ENCODE peak calls at places on chromosomes 12 and 14, in six cellular contexts. C, K, T, U, J and Q are unnamed samples.

GRCh38 chr12:57242691-57243454 is 8.1 kb downstream of the STAC3 start:
- DNase-seq in C (peak), K (peak), T (peak), U (no peak), J (peak), Q (peak)

GRCh38 chr12:97308576-97309198 is 153.9 kb upstream of the RMST start:
- DNase-seq in C (peak), K (peak), T (peak), U (peak), J (peak), Q (peak)

GRCh38 chr14:90518941-90519256 is 122.1 kb downstream of the CALM1 start:
- DNase-seq in C (peak), K (peak), T (peak), U (no peak), J (peak), Q (peak)

GRCh38 chr14:32623300-32624093 is 294.4 kb downstream of the AKAP6 start:
- DNase-seq in C (no peak), K (no peak), T (no peak), U (no peak), J (no peak), Q (no peak)

GRCh38 chr14:54610051-54610977 is 43.4 kb downstream of the SAMD4A start:
- DNase-seq in C (no peak), K (no peak), T (no peak), U (no peak), J (no peak), Q (no peak)

GRCh38 chr12:42097971-42098370 is 46.7 kb downstream of the GXYLT1 start:
- DNase-seq in C (no peak), K (no peak), T (peak), U (peak), J (peak), Q (peak)

GRCh38 chr14:24408764-24409163 is 10.0 kb downstream of the NYNRIN start:
- DNase-seq in C (no peak), K (no peak), T (no peak), U (no peak), J (no peak), Q (no peak)

GRCh38 chr14:34498684-34499412 is 36.8 kb upstream of the SPTSSA start:
- DNase-seq in C (peak), K (peak), T (no peak), U (no peak), J (peak), Q (peak)

GRCh38 chr14:68663385-68664076 is 129.3 kb downstream of the ZFP36L1 start:
- DNase-seq in C (no peak), K (no peak), T (no peak), U (peak), J (no peak), Q (no peak)

GRCh38 chr14:86798330-86798729 is 1194.7 kb downstream of the GALC start:
- DNase-seq in C (no peak), K (no peak), T (no peak), U (no peak), J (no peak), Q (no peak)

GRCh38 chr12:15801770-15802393 is 12.7 kb upstream of the EPS8 start:
- DNase-seq in C (no peak), K (peak), T (no peak), U (no peak), J (no peak), Q (no peak)

GRCh38 chr12:90954921-90955320 is at the start of gene CCER1:
- DNase-seq in C (no peak), K (no peak), T (no peak), U (no peak), J (no peak), Q (no peak)

GRCh38 chr12:59030415-59030814 is 110.1 kb upstream of the LRIG3 start:
- DNase-seq in C (no peak), K (no peak), T (no peak), U (no peak), J (no peak), Q (no peak)

GRCh38 chr14:73153272-73153671 is 17.0 kb downstream of the PSEN1 start:
- DNase-seq in C (no peak), K (no peak), T (no peak), U (no peak), J (no peak), Q (no peak)

GRCh38 chr12:12214635-12215131 is 52.2 kb downstream of the LRP6 start:
- DNase-seq in C (peak), K (peak), T (no peak), U (peak), J (peak), Q (peak)

GRCh38 chr12:68776976-68777610 is 30.9 kb upstream of the MDM2 start:
- DNase-seq in C (no peak), K (no peak), T (no peak), U (no peak), J (no peak), Q (no peak)

GRCh38 chr12:94134226-94134795 is 14.1 kb upstream of the PLXNC1 start:
- DNase-seq in C (peak), K (peak), T (peak), U (no peak), J (peak), Q (peak)

GRCh38 chr14:74574706-74575105 is 37.3 kb downstream of the LTBP2 start:
- DNase-seq in C (no peak), K (no peak), T (no peak), U (no peak), J (no peak), Q (peak)

GRCh38 chr14:70567791-70568190 is 32.7 kb downstream of the MED6 start:
- DNase-seq in C (peak), K (peak), T (peak), U (no peak), J (peak), Q (peak)

GRCh38 chr12:75781532-75782046 is 250.0 kb downstream of the PHLDA1 start:
- DNase-seq in C (no peak), K (peak), T (peak), U (no peak), J (peak), Q (no peak)

GRCh38 chr12:65878540-65878939 is 54.3 kb downstream of the HMGA2 start:
- DNase-seq in C (no peak), K (peak), T (no peak), U (no peak), J (peak), Q (no peak)

GRCh38 chr12:132222096-132222807 is 78.0 kb downstream of the NOC4L start:
- DNase-seq in C (peak), K (peak), T (no peak), U (peak), J (no peak), Q (peak)

GRCh38 chr12:105110851-105111250 is 3.3 kb downstream of the WASHC4 start:
- DNase-seq in C (no peak), K (no peak), T (no peak), U (no peak), J (peak), Q (no peak)
- TF ChIP-seq MAX in C (no peak), K (no peak), T (no peak), U (no peak), J (no peak), Q (no peak)

DNA sequence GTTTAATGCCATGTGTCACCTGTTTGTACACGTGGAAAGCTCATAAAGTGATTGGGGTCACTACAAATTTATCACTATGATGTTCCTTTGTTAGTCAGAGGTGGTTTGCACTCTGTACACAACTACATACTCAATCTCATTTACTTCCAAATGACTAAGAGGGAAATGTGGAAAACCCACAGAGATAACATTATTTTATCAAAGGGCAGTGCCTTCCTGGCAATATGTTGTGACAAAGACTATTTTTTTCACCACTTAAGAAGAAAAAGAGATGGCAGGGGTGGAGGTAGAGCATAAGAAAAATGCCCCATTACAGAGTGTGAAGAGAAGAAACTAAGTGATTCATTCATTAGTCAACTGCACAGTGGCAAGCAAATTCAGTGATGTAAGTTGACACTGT is 1064.1 kb upstream of the FLRT2 start:
- DNase-seq in C (no peak), K (no peak), T (no peak), U (no peak), J (peak), Q (no peak)
- TF ChIP-seq MYC in C (no peak), K (no peak), T (no peak), U (no peak), J (no peak), Q (no peak)

DNA sequence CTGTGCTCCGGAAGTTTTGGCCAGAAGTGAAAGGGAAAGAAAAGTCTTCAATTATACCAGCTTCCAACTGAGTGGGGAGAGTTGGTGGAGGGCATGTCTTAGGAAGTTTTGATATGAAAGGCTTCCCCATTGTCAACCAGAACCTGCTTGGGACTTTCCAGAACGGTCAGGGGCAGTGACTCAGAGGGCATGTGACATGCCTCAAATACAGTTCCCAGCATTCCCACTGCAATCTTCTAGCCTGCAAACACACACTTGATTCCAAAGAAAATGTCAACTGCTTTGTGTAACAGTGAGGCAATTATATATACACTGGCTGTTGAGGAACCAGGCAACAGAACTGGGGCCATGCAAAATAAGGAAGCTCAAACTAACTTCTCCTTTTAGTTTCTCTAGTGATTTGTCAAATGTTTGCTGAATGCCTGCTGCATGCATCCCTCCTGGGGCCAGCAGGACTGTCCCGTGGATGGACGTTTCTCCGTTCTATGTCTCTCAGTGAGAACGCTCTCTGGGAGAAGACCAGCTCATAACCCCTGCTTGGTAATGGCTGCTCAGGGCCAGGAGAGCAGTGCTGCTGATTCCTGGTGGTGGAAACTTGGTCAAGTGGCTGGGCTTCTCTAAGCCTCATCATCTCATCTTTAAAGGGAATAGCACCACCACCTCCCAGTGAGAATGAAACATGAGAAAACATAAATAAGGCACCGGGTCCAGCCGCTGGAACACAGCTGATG is 18.3 kb downstream of the SLC25A47 start:
- DNase-seq in C (no peak), K (peak), T (no peak), U (peak), J (peak), Q (peak)
- TF ChIP-seq MAX in C (no peak), K (peak), T (no peak), U (peak), J (peak), Q (peak)

DNA sequence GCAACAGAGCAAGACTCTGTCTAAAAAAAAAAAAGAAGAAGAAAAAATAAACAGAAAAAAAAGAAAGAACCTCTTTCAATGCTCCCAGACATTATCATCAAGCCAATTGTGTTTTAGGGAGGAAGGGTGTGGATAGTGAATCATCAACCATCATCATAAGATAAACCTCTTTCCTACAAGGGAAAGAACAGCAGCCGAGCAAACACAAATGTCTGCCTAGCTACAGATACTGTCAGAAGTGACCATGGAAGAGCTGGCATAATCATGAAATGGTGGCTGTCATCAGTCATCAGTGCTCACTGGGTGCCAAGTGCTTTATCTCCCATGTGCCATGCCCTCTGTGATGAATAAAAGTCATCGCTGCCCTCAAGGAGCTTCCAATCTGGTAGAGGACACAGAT is 46.6 kb downstream of the SLC17A8 start:
- DNase-seq in C (no peak), K (peak), T (no peak), U (no peak), J (no peak), Q (no peak)
- TF ChIP-seq MYC in C (no peak), K (no peak), T (no peak), U (no peak), J (no peak), Q (no peak)

DNA sequence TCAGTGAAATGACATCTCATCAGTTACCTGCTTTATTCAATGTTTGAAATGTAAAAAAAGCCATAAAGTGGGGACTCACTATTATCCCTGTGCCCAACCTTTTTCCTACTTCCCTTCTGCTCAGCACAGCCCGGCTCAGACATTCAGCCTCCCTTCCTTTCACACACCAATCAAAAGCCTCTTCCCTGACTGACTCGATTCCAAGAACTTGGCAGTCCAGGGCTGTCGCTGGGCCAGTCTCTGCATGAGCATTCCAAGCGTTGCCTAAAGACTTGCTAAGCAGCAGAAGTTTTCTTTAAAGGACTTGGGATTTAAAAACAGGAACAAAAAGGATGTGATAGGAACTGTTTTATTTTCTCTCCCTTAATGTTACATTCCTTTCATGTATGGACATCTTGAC is 22.7 kb downstream of the ITPR2 start:
- DNase-seq in C (no peak), K (no peak), T (no peak), U (no peak), J (peak), Q (no peak)
- TF ChIP-seq MAX in C (no peak), K (no peak), T (no peak), U (no peak), J (no peak), Q (no peak)

DNA sequence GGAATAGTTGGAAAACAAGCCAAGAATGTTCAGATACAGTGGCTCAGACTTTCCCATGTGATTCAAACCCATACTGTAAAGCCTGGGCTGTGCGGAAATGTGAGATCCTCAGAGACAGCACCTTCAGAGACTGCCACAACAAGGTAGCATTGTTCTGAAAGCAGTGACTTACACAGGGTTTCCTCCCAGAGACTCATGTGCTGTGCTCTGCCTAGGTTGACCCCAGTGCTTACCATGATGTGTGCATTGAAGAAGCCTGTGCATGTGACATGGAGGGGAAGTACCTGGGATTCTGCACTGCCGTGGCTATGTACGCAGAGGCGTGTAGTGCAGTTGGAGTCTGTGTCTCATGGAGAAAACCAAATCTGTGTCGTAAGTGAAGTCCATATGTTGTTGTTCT is 219.4 kb downstream of the LRRK2 start:
- DNase-seq in C (no peak), K (peak), T (no peak), U (no peak), J (no peak), Q (no peak)
- TF ChIP-seq MYC in C (no peak), K (no peak), T (no peak), U (no peak), J (no peak), Q (no peak)

GRCh38 chr12:55847603-55848329 is 5.0 kb upstream of the MMP19 start:
- DNase-seq in C (peak), K (peak), T (peak), U (no peak), J (peak), Q (peak)

GRCh38 chr12:55845349-55845748 is 2.6 kb upstream of the MMP19 start:
- DNase-seq in C (no peak), K (no peak), T (peak), U (no peak), J (no peak), Q (peak)

GRCh38 chr12:55845785-55846496 is 3.2 kb upstream of the MMP19 start:
- DNase-seq in C (no peak), K (no peak), T (no peak), U (no peak), J (no peak), Q (no peak)

GRCh38 chr12:55849616-55850015 is 6.9 kb upstream of the MMP19 start:
- DNase-seq in C (no peak), K (no peak), T (no peak), U (no peak), J (no peak), Q (no peak)

GRCh38 chr12:55847033-55847432 is 4.3 kb upstream of the MMP19 start:
- DNase-seq in C (no peak), K (no peak), T (no peak), U (no peak), J (peak), Q (peak)
- TF ChIP-seq MAX in C (no peak), K (no peak), T (no peak), U (no peak), J (no peak), Q (peak)